ENCODE peak calls at places on chromosome 15, in four cellular contexts. B is AG04450, S is mammary epithelial cell, K is frontal cortex. J is an unnamed sample.

GRCh38 chr15:43206054-43206453 is 14.8 kb downstream of the EPB42 start:
- DNase-seq in B (no peak), S (no peak), K (no peak), J (no peak)

GRCh38 chr15:95032181-95032580 is 800.8 kb downstream of the MCTP2 start:
- DNase-seq in B (no peak), S (no peak), K (no peak), J (no peak)

GRCh38 chr15:87619161-87619960 is 637.2 kb downstream of the NTRK3 start:
- DNase-seq in B (peak; percentile 26), S (peak; percentile 60), K (no peak), J (peak; percentile 6)

GRCh38 chr15:88799341-88799740 is 3.9 kb upstream of the ACAN start:
- DNase-seq in B (no peak), S (no peak), K (no peak), J (no peak)

GRCh38 chr15:70789213-70789612 is 25.9 kb upstream of the UACA start:
- DNase-seq in B (no peak), S (no peak), K (no peak), J (peak; percentile 47)

GRCh38 chr15:44545934-44546802 is 9.2 kb downstream of the EIF3J start:
- DNase-seq in B (no peak), S (peak; percentile 37), K (no peak), J (no peak)

GRCh38 chr15:55522741-55523450 is 14.9 kb upstream of the DNAAF4 start:
- DNase-seq in B (no peak), S (no peak), K (no peak), J (no peak)

GRCh38 chr15:87082576-87082975 is 1002.9 kb downstream of the AGBL1 start:
- DNase-seq in B (no peak), S (no peak), K (no peak), J (no peak)

GRCh38 chr15:25055356-25056068 is 100.7 kb downstream of the SNRPN start:
- DNase-seq in B (no peak), S (no peak), K (no peak), J (no peak)

GRCh38 chr15:85764304-85764633 is 30.5 kb downstream of the KLHL25 start:
- DNase-seq in B (no peak), S (no peak), K (no peak), J (no peak)

GRCh38 chr15:39925112-39925830 is 5.2 kb upstream of the GPR176 start:
- DNase-seq in B (no peak), S (peak; percentile 60), K (no peak), J (peak; percentile 50)

GRCh38 chr15:40070166-40070557 is 31.2 kb upstream of the SRP14 start:
- DNase-seq in B (no peak), S (no peak), K (no peak), J (no peak)

GRCh38 chr15:31295660-31296059 is 31.0 kb upstream of the KLF13 start:
- DNase-seq in B (no peak), S (no peak), K (no peak), J (no peak)

GRCh38 chr15:50256188-50257041 is 9.1 kb downstream of the HDC start:
- DNase-seq in B (peak; percentile 37), S (peak; percentile 60), K (no peak), J (peak; percentile 43)

GRCh38 chr15:77528968-77529319 is 103.8 kb downstream of the LINGO1 start:
- DNase-seq in B (no peak), S (no peak), K (no peak), J (no peak)

GRCh38 chr15:76636059-76636458 is 269.1 kb downstream of the SCAPER start:
- DNase-seq in B (no peak), S (no peak), K (no peak), J (no peak)

GRCh38 chr15:25250906-25251622 is 187.8 kb downstream of the UBE3A start:
- DNase-seq in B (no peak), S (no peak), K (no peak), J (no peak)

GRCh38 chr15:72907733-72908132 is 124.2 kb upstream of the ADPGK start:
- DNase-seq in B (no peak), S (no peak), K (no peak), J (no peak)